ENCODE peak calls at places on chromosome 16, in four cellular contexts. X, Y, W and O are unnamed samples.

GRCh38 chr16:66509576-66509975 is 40.3 kb downstream of the TK2 start:
- DNase-seq in X (no peak), Y (no peak), W (no peak), O (no peak)

GRCh38 chr16:2194166-2194834 is 2.1 kb downstream of the CASKIN1 start:
- DNase-seq in W (peak), Y (no peak), X (no peak), O (no peak)

GRCh38 chr16:16033208-16033717 is 83.8 kb downstream of the ABCC1 start:
- DNase-seq in W (no peak), X (no peak), Y (no peak), O (no peak)

GRCh38 chr16:28264656-28265055 is 27.7 kb upstream of the SBK1 start:
- DNase-seq in W (peak), X (no peak), Y (no peak), O (no peak)

GRCh38 chr16:68480084-68480995 is 32.0 kb upstream of the SMPD3 start:
- DNase-seq in Y (no peak), X (no peak), W (no peak), O (no peak)

GRCh38 chr16:57252148-57252721 is 7.2 kb downstream of the ARL2BP start:
- DNase-seq in X (no peak), W (no peak), Y (peak), O (no peak)

GRCh38 chr16:10729104-10729503 is 14.5 kb upstream of the NUBP1 start:
- DNase-seq in X (no peak), Y (no peak), W (no peak), O (no peak)

GRCh38 chr16:66267287-66268137 is 99.0 kb upstream of the CDH5 start:
- DNase-seq in X (no peak), Y (no peak), W (no peak), O (no peak)

GRCh38 chr16:10812352-10813122 is 6.1 kb downstream of the TVP23A start:
- DNase-seq in Y (no peak), W (no peak), X (peak), O (no peak)

GRCh38 chr16:97822-98221 is 19.8 kb downstream of the MPG start:
- DNase-seq in X (no peak), W (no peak), Y (no peak), O (no peak)

GRCh38 chr16:17351471-17352045 is 119.2 kb downstream of the XYLT1 start:
- DNase-seq in X (no peak), W (no peak), Y (no peak), O (no peak)

GRCh38 chr16:56192971-56193936 is 2.0 kb downstream of the GNAO1 start:
- DNase-seq in Y (no peak), W (no peak), X (no peak), O (peak)

GRCh38 chr16:53817117-53817516 is 113.2 kb downstream of the FTO start:
- DNase-seq in X (no peak), Y (no peak), W (no peak), O (no peak)

GRCh38 chr16:53743149-53743566 is 39.2 kb downstream of the FTO start:
- DNase-seq in W (peak), Y (peak), X (no peak), O (peak)

GRCh38 chr16:77657016-77657415 is 65.3 kb upstream of the NUDT7 start:
- DNase-seq in W (peak), Y (peak), X (no peak), O (peak)

GRCh38 chr16:50616386-50616785 is 64.7 kb downstream of the SNX20 start:
- DNase-seq in Y (no peak), X (no peak), W (no peak), O (no peak)

GRCh38 chr16:35011-35775 is 18.2 kb downstream of the POLR3K start:
- DNase-seq in W (no peak), Y (no peak), X (no peak), O (no peak)

GRCh38 chr16:52496051-52496876 is 50.7 kb downstream of the TOX3 start:
- DNase-seq in X (no peak), W (no peak), Y (peak), O (no peak)

GRCh38 chr16:88874938-88875599 is 8.6 kb upstream of the PABPN1L start:
- DNase-seq in X (no peak), W (no peak), Y (no peak), O (no peak)

GRCh38 chr16:68605746-68606145 is 39.4 kb upstream of the CDH3 start:
- DNase-seq in Y (no peak), X (no peak), W (no peak), O (no peak)

GRCh38 chr16:55711959-55712876 is 56.4 kb downstream of the SLC6A2 start:
- DNase-seq in Y (peak), W (peak), X (no peak), O (peak)

GRCh38 chr16:57041182-57042156 is 50.9 kb upstream of the CPNE2 start:
- DNase-seq in Y (no peak), X (peak), W (no peak), O (no peak)

GRCh38 chr16:22375117-22375962 is 921 bp upstream of the CDR2 start:
- DNase-seq in W (no peak), Y (peak), X (no peak), O (no peak)

GRCh38 chr16:68636818-68637217 is 8.3 kb upstream of the CDH3 start:
- DNase-seq in X (no peak), W (no peak), Y (no peak), O (no peak)

GRCh38 chr16:28289106-28289505 is 3.2 kb upstream of the SBK1 start:
- DNase-seq in Y (no peak), X (no peak), W (no peak), O (no peak)

GRCh38 chr16:29808219-29808900 is 2.0 kb downstream of the MAZ start:
- DNase-seq in Y (no peak), X (no peak), W (no peak), O (no peak)

GRCh38 chr16:56603589-56603988 is 4.8 kb upstream of the MT2A start:
- DNase-seq in Y (peak), W (no peak), X (no peak), O (peak)

GRCh38 chr16:56413381-56413780 is 12.0 kb downstream of the AMFR start:
- DNase-seq in X (no peak), W (no peak), Y (no peak), O (no peak)

GRCh38 chr16:3868556-3868955 is 12.0 kb downstream of the CREBBP start:
- DNase-seq in X (no peak), W (no peak), Y (no peak), O (no peak)

GRCh38 chr16:27800817-27801216 is 250.9 kb downstream of the KATNIP start:
- DNase-seq in W (no peak), X (no peak), Y (no peak), O (no peak)

GRCh38 chr16:89924298-89924924 is 1.3 kb downstream of the TUBB3 start:
- DNase-seq in X (no peak), Y (peak), W (peak), O (peak)
- TF ChIP-seq CREM in X (no peak), Y (no peak), W (no peak), O (no peak)

GRCh38 chr16:75402821-75403475 is 30.4 kb downstream of the CFDP1 start:
- DNase-seq in X (no peak), W (peak), Y (peak), O (no peak)
- TF ChIP-seq CREM in X (no peak), W (no peak), Y (no peak), O (no peak)

DNA sequence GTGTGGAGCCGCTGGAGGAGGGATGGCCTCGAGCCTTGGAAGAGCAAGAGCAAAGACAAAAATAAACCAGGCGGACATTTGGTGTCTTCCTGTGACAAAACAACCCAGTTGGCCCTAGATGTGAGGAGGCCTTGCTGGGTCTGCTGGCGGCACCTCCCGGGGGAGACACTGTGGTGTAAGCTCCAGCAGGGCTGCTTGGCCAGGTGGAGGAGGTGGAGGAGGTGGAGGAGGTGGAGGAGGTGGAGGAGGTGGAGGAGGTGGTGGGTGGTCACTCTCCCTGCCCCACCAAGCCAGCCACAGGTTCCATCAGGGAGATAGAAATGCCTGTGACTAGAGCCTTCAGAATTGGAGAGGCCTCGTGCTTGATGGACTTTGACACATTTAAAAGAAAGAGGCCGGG is 32.1 kb downstream of the DBNDD1 start:
- DNase-seq in Y (no peak), W (no peak), X (no peak), O (no peak)
- TF ChIP-seq CREM in Y (no peak), W (no peak), X (no peak), O (no peak)

DNA sequence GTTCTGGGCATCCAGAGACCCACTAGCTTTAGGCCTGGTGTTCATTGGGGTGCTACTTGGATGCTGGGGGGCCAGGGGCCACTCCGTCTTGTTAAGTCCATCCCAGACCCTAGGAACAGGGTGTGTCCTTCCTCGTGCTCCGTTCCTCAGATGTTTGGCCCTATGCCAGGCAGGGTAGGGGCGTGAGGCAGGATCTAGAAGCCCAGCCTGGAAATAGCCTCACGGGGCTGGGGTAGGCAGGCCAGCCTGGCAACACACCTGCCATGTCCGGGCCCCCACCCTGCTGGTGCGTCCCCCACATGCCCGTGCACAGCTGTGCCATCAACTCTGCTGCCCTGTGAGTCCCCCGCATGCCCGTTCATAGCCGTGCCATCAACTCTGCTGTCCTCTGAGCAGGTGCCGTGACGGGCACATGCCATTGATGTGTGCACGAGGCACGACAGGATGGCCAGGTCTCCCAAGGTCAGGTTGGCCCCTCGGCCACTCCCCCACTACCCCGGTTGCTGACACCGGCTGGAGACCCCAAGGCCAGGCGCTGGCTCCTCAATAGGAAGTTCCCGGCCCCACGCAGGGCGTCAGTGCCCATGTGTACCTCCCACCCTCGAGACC is 36.8 kb downstream of the GINS2 start:
- DNase-seq in X (no peak), Y (no peak), W (no peak), O (no peak)
- TF ChIP-seq CREM in X (no peak), Y (no peak), W (no peak), O (no peak)

GRCh38 chr16:75250809-75251279 is 580 bp downstream of the BCAR1 start:
- DNase-seq in W (peak), X (no peak), Y (peak), O (no peak)

GRCh38 chr16:75250089-75250808 is 1.2 kb downstream of the BCAR1 start:
- DNase-seq in W (no peak), Y (no peak), X (no peak), O (peak)

GRCh38 chr16:75252049-75252864 is 833 bp upstream of the BCAR1 start:
- DNase-seq in Y (no peak), W (no peak), X (no peak), O (no peak)

GRCh38 chr16:75252946-75253911 is 1.8 kb upstream of the BCAR1 start:
- DNase-seq in X (no peak), W (no peak), Y (no peak), O (peak)

DNA sequence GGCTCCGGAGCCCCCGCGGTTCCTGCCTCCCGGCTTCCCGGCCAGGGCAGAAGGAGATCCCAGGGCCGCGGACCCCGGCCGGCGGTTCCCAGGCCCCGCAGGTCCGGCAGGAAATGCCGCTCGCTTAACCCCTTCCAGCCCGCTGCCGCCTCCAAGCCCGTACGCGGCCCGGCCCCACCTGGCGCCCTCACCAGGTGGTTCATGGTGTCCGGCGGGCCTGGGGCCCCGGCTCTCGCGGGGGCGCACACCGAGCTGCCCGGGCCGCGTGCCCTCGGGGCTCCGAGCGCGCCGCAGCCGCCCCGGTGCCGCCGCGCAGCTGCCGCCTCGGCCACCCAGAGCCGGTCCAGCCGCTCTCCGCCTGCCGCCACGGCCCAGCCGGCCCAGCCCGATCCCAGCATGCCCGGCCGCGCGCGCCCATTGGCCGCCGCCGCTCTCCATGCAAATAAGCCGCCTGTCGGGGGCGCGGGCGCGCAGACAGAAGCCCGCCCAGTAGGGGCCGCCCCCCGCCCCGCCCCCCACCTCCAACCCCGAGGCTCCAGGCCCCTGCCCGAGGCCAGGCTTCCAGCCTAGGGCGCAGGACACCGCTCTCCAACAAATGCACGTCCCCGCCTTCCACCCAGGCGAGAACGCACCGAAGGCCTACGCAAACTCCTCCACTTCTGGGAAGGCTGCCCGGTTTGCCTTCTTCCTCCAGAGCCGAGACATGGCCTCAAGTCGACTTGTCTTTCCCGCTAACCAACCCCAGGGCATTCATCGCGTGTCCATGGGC is at the start of gene BCAR1:
- DNase-seq in X (no peak), W (peak), Y (peak), O (peak)
- TF ChIP-seq CREM in X (no peak), W (no peak), Y (no peak), O (no peak)

GRCh38 chr16:12021578-12022265 is 45.2 kb downstream of the SNX29 start:
- DNase-seq in Y (no peak), W (no peak), X (no peak), O (no peak)

GRCh38 chr16:12017583-12017982 is 41.0 kb downstream of the SNX29 start:
- DNase-seq in Y (no peak), W (no peak), X (no peak), O (no peak)

GRCh38 chr16:12020007-12020406 is 43.5 kb downstream of the SNX29 start:
- DNase-seq in Y (no peak), W (no peak), X (no peak), O (no peak)

GRCh38 chr16:12011565-12011964 is 35.0 kb downstream of the SNX29 start:
- DNase-seq in X (no peak), W (no peak), Y (no peak), O (no peak)

GRCh38 chr16:12016166-12016947 is 39.8 kb downstream of the SNX29 start:
- DNase-seq in W (no peak), X (no peak), Y (no peak), O (no peak)
- TF ChIP-seq CREM in W (no peak), X (no peak), Y (no peak), O (no peak)

GRCh38 chr16:70738083-70738977 is 52.5 kb upstream of the MTSS2 start:
- DNase-seq in Y (peak), W (peak), X (no peak), O (peak)
- TF ChIP-seq CREM in Y (no peak), W (no peak), X (no peak), O (no peak)

GRCh38 chr16:86089986-86090385 is 191.0 kb downstream of the IRF8 start:
- DNase-seq in X (peak), W (no peak), Y (no peak), O (no peak)
- TF ChIP-seq CREM in X (no peak), W (no peak), Y (no peak), O (no peak)

GRCh38 chr16:82470506-82471196 is 156.1 kb upstream of the CDH13 start:
- DNase-seq in W (no peak), Y (peak), X (no peak), O (no peak)
- TF ChIP-seq CREM in W (no peak), Y (no peak), X (no peak), O (no peak)

GRCh38 chr16:84603115-84603816 is 14.6 kb downstream of the COTL1 start:
- DNase-seq in W (no peak), Y (no peak), X (no peak), O (no peak)
- TF ChIP-seq CREM in W (no peak), Y (no peak), X (peak), O (no peak)